ENCODE peak calls at places on chromosomes 7 and 10, in ten cellular contexts. R, W, E, L, N, I, B, J, M and F are unnamed samples.

GRCh38 chr10:128414568-128414967 is 288.3 kb upstream of the MKI67 start:
- DNase-seq in R (no peak), W (no peak), E (no peak), L (no peak), N (no peak), I (no peak), B (no peak), J (no peak), M (no peak), F (no peak)

GRCh38 chr7:130037703-130038102 is 13.5 kb downstream of the ZC3HC1 start:
- DNase-seq in R (no peak), W (no peak), E (no peak), L (no peak), N (no peak), I (no peak), B (peak; percentile 23), J (no peak), M (no peak), F (no peak)

GRCh38 chr10:70430489-70431445 is 10.7 kb downstream of the NODAL start:
- DNase-seq in R (no peak), W (no peak), E (no peak), L (no peak), N (peak; percentile 14), I (no peak), B (peak; percentile 22), J (peak; percentile 33), M (no peak), F (peak; percentile 74)

GRCh38 chr7:99975782-99976521 is at the start of gene AZGP1:
- DNase-seq in R (no peak), W (no peak), E (no peak), L (no peak), N (no peak), I (no peak), B (peak; percentile 43), J (no peak), M (no peak), F (peak; percentile 54)

GRCh38 chr7:106552645-106553445 is 108.1 kb downstream of the CCDC71L start:
- DNase-seq in R (no peak), W (no peak), E (no peak), L (no peak), N (no peak), I (no peak), B (no peak), J (no peak), M (no peak), F (peak; percentile 86)

GRCh38 chr10:59627366-59628018 is 82.2 kb downstream of the SLC16A9 start:
- DNase-seq in R (no peak), W (no peak), E (no peak), L (no peak), N (no peak), I (no peak), B (no peak), J (no peak), M (no peak), F (no peak)

GRCh38 chr10:110566472-110567200 is 859 bp upstream of the SMC3 start:
- DNase-seq in R (no peak), W (no peak), E (no peak), L (no peak), N (no peak), I (no peak), B (peak; percentile 44), J (no peak), M (peak; percentile 14), F (peak; percentile 6)

GRCh38 chr10:124212702-124213101 is 119.3 kb upstream of the CHST15 start:
- DNase-seq in R (no peak), W (no peak), E (no peak), L (no peak), N (no peak), I (no peak), B (no peak), J (no peak), M (no peak), F (no peak)

GRCh38 chr10:15333909-15334649 is 37.0 kb downstream of the FAM171A1 start:
- DNase-seq in R (no peak), W (no peak), E (no peak), L (no peak), N (no peak), I (no peak), B (peak; percentile 72), J (no peak), M (no peak), F (no peak)

GRCh38 chr10:113891476-113891875 is 37.0 kb downstream of the NHLRC2 start:
- DNase-seq in R (no peak), W (no peak), E (no peak), L (no peak), N (no peak), I (no peak), B (no peak), J (no peak), M (no peak), F (no peak)

GRCh38 chr10:22874189-22874854 is 53.5 kb upstream of the ARMC3 start:
- DNase-seq in R (no peak), W (no peak), E (no peak), L (no peak), N (no peak), I (no peak), B (no peak), J (no peak), M (no peak), F (no peak)

GRCh38 chr10:1124796-1125195 is 68.6 kb downstream of the WDR37 start:
- DNase-seq in R (no peak), W (no peak), E (no peak), L (no peak), N (no peak), I (no peak), B (no peak), J (no peak), M (no peak), F (no peak)

GRCh38 chr7:8418627-8419245 is 14.7 kb upstream of the NXPH1 start:
- DNase-seq in R (peak; percentile 61), W (peak; percentile 67), E (peak; percentile 49), L (peak; percentile 65), N (no peak), I (peak; percentile 76), B (peak; percentile 46), J (peak; percentile 48), M (peak; percentile 54), F (peak; percentile 66)

GRCh38 chr7:95972554-95972953 is 200.2 kb downstream of the DYNC1I1 start:
- DNase-seq in R (no peak), W (no peak), E (no peak), L (no peak), N (no peak), I (no peak), B (no peak), J (no peak), M (no peak), F (no peak)

GRCh38 chr7:104123786-104124185 is 84.0 kb downstream of the ORC5 start:
- DNase-seq in R (no peak), W (no peak), E (no peak), L (no peak), N (no peak), I (no peak), B (peak; percentile 83), J (no peak), M (no peak), F (no peak)

GRCh38 chr10:73814896-73815718 is 3.7 kb upstream of the NDST2 start:
- DNase-seq in R (no peak), W (no peak), E (no peak), L (no peak), N (no peak), I (no peak), B (no peak), J (peak; percentile 42), M (no peak), F (no peak)

GRCh38 chr10:95793401-95794045 is 37.6 kb downstream of the ENTPD1 start:
- DNase-seq in R (no peak), W (no peak), E (no peak), L (no peak), N (no peak), I (no peak), B (no peak), J (no peak), M (no peak), F (no peak)

GRCh38 chr10:77835669-77836086 is 90.9 kb downstream of the DLG5 start:
- DNase-seq in R (no peak), W (no peak), E (no peak), L (no peak), N (no peak), I (no peak), B (no peak), J (no peak), M (no peak), F (no peak)

GRCh38 chr7:121872831-121873764 is at the start of gene PTPRZ1:
- DNase-seq in R (no peak), W (peak; percentile 83), E (no peak), L (peak; percentile 4), N (peak; percentile 63), I (peak; percentile 34), B (peak; percentile 7), J (peak; percentile 84), M (no peak), F (peak; percentile 53)

GRCh38 chr10:116385994-116386809 is 41.4 kb upstream of the PNLIPRP3 start:
- DNase-seq in R (peak; percentile 8), W (peak; percentile 13), E (peak; percentile 20), L (peak; percentile 7), N (no peak), I (no peak), B (peak; percentile 39), J (no peak), M (no peak), F (peak; percentile 34)

GRCh38 chr7:98077762-98078161 is 28.9 kb upstream of the LMTK2 start:
- DNase-seq in R (no peak), W (no peak), E (no peak), L (no peak), N (no peak), I (no peak), B (no peak), J (no peak), M (no peak), F (no peak)

GRCh38 chr10:51397695-51398094 is 301.7 kb downstream of the CSTF2T start:
- DNase-seq in R (no peak), W (no peak), E (no peak), L (no peak), N (peak; percentile 10), I (no peak), B (peak; percentile 87), J (no peak), M (no peak), F (no peak)

GRCh38 chr7:43781726-43782607 is 23.5 kb downstream of the BLVRA start:
- DNase-seq in R (no peak), W (no peak), E (peak; percentile 69), L (no peak), N (no peak), I (no peak), B (peak; percentile 40), J (no peak), M (no peak), F (no peak)

GRCh38 chr10:100528123-100528884 is 1.4 kb downstream of the NDUFB8 start:
- DNase-seq in R (no peak), W (no peak), E (no peak), L (no peak), N (no peak), I (no peak), B (no peak), J (no peak), M (no peak), F (no peak)

GRCh38 chr7:98038731-98039130 is 48.7 kb upstream of the OCM2 start:
- DNase-seq in R (no peak), W (no peak), E (no peak), L (no peak), N (peak; percentile 36), I (no peak), B (no peak), J (no peak), M (no peak), F (no peak)

GRCh38 chr10:43196131-43196980 is 58.1 kb downstream of the CSGALNACT2 start:
- DNase-seq in R (peak; percentile 5), W (no peak), E (no peak), L (no peak), N (no peak), I (no peak), B (no peak), J (no peak), M (no peak), F (no peak)

GRCh38 chr10:110376021-110376773 is 71.5 kb upstream of the SMNDC1 start:
- DNase-seq in R (no peak), W (peak; percentile 38), E (no peak), L (no peak), N (no peak), I (no peak), B (peak; percentile 30), J (no peak), M (no peak), F (no peak)

GRCh38 chr10:129963831-129964501 is at the start of gene EBF3:
- DNase-seq in R (peak; percentile 25), W (peak; percentile 93), E (no peak), L (peak; percentile 86), N (no peak), I (no peak), B (no peak), J (peak; percentile 85), M (no peak), F (no peak)